ENCODE peak calls at places on chromosome 19, in seven cellular contexts. S is suprapubic skin, Z is H1, Y is stomach, B is K562, G is breast epithelium, N is HCT116. V is an unnamed sample.

GRCh38 chr19:30255783-30256509 is 116.2 kb upstream of the ZNF536 start:
- DNase-seq in N (no peak), Y (no peak), G (no peak), B (no peak), Z (peak; percentile 13), S (no peak), V (no peak)

GRCh38 chr19:49243129-49243528 is 81.9 kb downstream of the SLC6A16 start:
- DNase-seq in B (no peak), Y (no peak), G (no peak), Z (no peak), S (no peak), N (no peak), V (no peak)

GRCh38 chr19:46533085-46534081 is 37.7 kb upstream of the PNMA8B start:
- DNase-seq in G (no peak), Y (no peak), B (no peak), S (no peak), N (no peak), Z (no peak), V (no peak)

GRCh38 chr19:51595776-51596175 is 24.7 kb downstream of the ZNF175 start:
- DNase-seq in Z (no peak), S (no peak), G (no peak), B (no peak), N (no peak), Y (no peak), V (no peak)

GRCh38 chr19:49896863-49897621 is at the start of gene IL4I1:
- DNase-seq in B (no peak), Y (no peak), Z (no peak), S (no peak), N (no peak), G (no peak), V (no peak)

GRCh38 chr19:33703821-33704220 is 82.1 kb downstream of the CHST8 start:
- DNase-seq in N (no peak), G (no peak), S (peak; percentile 25), B (no peak), Y (no peak), Z (no peak), V (no peak)

GRCh38 chr19:47284324-47284899 is 9.7 kb downstream of the INAFM1 start:
- DNase-seq in G (no peak), N (no peak), Y (no peak), B (peak; percentile 79), S (no peak), Z (no peak), V (peak; percentile 48)

GRCh38 chr19:10763828-10764339 is 46.0 kb downstream of the DNM2 start:
- DNase-seq in S (no peak), Y (no peak), Z (no peak), N (no peak), B (no peak), G (no peak), V (no peak)

GRCh38 chr19:47176071-47176626 is 45.5 kb downstream of the SAE1 start:
- DNase-seq in G (no peak), N (no peak), Y (no peak), B (no peak), S (no peak), Z (no peak), V (no peak)

GRCh38 chr19:46990998-46991676 is 28.5 kb upstream of the NPAS1 start:
- DNase-seq in B (peak; percentile 86), Y (peak; percentile 80), Z (peak; percentile 78), N (peak; percentile 48), S (peak; percentile 84), G (peak; percentile 75), V (peak; percentile 81)

GRCh38 chr19:3760871-3761361 is 576 bp downstream of the APBA3 start:
- DNase-seq in G (no peak), Z (no peak), S (no peak), N (no peak), B (peak; percentile 29), Y (no peak), V (no peak)

GRCh38 chr19:51607077-51607476 is 23.1 kb downstream of the SIGLEC5 start:
- DNase-seq in G (no peak), B (no peak), Y (no peak), N (no peak), Z (no peak), S (no peak), V (no peak)

GRCh38 chr19:38793186-38793585 is 4.2 kb downstream of the LGALS7B start:
- DNase-seq in G (no peak), S (no peak), N (no peak), Y (no peak), B (no peak), Z (no peak), V (no peak)

GRCh38 chr19:5578094-5578846 is 10.5 kb upstream of the TINCR start:
- DNase-seq in B (peak; percentile 78), S (peak; percentile 84), G (peak; percentile 75), N (no peak), Y (peak; percentile 74), Z (no peak), V (peak; percentile 73)

GRCh38 chr19:3655402-3656072 is 28.9 kb upstream of the CACTIN start:
- DNase-seq in G (no peak), N (no peak), B (no peak), Y (peak; percentile 33), S (no peak), Z (no peak), V (no peak)

GRCh38 chr19:49149652-49150105 is 5.5 kb downstream of the HRC start:
- DNase-seq in B (peak; percentile 83), S (peak; percentile 88), N (peak; percentile 85), Y (peak; percentile 58), G (peak; percentile 68), Z (no peak), V (peak; percentile 43)

GRCh38 chr19:44905437-44906160 is at the start of gene APOE:
- DNase-seq in S (no peak), N (no peak), Y (no peak), G (no peak), Z (peak; percentile 93), B (peak; percentile 63), V (no peak)
- TF ChIP-seq POLR2A in S (no peak), N (no peak), Y (no peak), G (no peak), Z (peak; percentile 92), B (peak; percentile 17), V (no peak)

GRCh38 chr19:44642375-44642774 is 1.3 kb upstream of the PVR start:
- DNase-seq in B (no peak), Y (no peak), G (no peak), S (no peak), Z (no peak), N (no peak), V (no peak)

GRCh38 chr19:44644391-44645016 is 794 bp downstream of the PVR start:
- DNase-seq in Z (peak; percentile 21), B (peak; percentile 27), Y (no peak), N (no peak), G (no peak), S (no peak), V (peak; percentile 28)

GRCh38 chr19:44645407-44646048 is 1.8 kb downstream of the PVR start:
- DNase-seq in S (no peak), N (no peak), Z (no peak), G (no peak), Y (no peak), B (no peak), V (no peak)

GRCh38 chr19:44641866-44642265 is 1.8 kb upstream of the PVR start:
- DNase-seq in N (no peak), G (no peak), S (no peak), Z (no peak), Y (no peak), B (no peak), V (no peak)

GRCh38 chr19:44643605-44644390 is at the start of gene PVR:
- DNase-seq in Z (peak; percentile 29), G (peak; percentile 54), S (peak; percentile 74), Y (peak; percentile 72), B (peak; percentile 58), N (no peak), V (peak; percentile 65)
- TF ChIP-seq POLR2AphosphoS5 in Z (peak; percentile 11), G (peak; percentile 24), S (no peak), Y (peak; percentile 63), B (no peak), N (peak; percentile 93), V (peak; percentile 27)

DNA sequence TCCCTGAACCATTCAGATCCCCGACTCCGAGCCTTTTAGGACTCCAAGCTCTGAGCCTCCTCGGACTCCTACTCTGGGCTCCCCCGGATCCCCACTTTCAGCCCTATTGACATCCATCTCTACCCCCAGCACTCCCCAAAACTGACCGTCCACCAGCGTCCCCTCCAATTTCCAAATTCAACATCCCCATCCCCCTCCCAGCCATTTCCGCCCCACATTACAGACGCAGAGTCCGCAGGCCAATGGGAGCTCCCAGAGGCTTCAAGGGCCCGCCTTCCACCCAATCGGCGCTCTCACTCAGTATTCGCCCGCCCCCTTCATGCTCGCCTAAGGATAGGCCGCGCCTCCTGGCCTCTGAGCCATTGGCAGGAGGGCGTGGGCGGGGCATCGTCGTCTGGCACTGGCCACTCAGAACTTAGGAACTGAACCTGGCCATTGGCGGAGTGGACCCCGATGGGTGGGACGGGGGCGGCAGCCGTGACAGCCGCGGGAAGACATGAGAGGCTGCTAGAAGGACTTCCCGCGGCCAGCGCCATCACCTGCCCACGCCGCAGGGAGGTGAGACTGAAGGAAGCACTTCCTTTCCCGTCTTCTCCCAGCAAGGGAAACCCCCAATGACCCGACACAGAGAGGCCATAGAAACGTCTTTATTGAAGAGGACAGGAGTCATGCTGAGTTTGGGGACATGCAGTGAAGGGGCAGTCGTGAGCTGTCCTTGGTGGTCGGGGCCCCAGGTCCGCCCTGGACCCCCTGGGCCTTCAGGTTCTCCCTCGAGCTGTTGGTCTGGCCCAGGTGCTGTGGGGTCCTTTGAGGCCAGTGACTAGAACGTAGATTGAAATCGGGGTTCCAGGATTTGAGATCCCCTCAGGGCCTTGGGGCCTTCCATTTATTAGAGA is at the start of gene ALKBH6:
- DNase-seq in Z (peak; percentile 96), Y (peak; percentile 100), S (peak; percentile 100), B (peak; percentile 100), G (peak; percentile 100), N (peak; percentile 97), V (peak; percentile 99)
- TF ChIP-seq POLR2A in Z (no peak), Y (no peak), S (no peak), B (peak; percentile 89), G (no peak), N (peak; percentile 44), V (peak; percentile 54)

DNA sequence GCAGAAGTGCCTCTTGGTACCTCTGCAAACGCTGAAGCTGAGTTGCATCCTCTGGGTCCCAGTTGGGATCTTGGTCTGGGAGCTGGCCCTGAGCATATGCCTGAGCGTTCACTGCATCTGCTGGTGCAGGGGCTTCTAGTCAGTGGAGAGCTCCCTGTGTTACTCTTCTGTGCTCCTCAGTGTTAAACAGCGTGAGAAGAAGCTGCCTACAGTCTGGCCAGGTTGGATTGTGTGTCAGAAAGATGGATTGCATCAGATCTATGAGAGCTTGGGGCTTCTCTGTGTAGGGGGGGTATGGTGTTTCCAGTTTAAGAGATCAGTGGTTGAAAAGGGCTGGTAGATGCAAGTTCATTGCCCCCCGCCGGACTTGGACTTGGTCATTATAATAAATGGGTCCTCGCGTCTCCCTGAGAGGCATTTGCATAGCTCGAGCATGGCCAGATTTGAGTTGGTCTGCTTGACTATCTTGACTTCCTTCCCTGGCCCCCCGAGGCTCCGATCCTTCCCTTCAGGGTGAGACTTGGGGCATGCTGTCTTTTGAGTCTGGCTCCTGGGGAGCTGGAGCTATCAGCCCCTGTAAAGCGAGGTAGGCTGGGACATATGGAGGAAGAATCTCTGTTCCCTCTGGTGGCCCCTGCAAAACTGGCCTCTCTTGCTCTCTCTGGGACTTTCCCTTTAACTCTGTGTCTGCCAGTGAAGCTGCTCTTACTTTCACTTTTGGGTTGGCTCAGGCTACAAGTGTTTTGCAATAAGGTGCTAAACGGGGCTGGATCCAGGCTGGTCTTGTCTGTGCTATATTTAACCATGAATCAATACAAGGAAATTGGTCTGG is 52.9 kb downstream of the OR10H4 start:
- DNase-seq in N (no peak), Y (no peak), B (no peak), G (no peak), Z (no peak), S (no peak), V (peak; percentile 15)
- TF ChIP-seq POLR2AphosphoS5 in N (no peak), Y (no peak), B (no peak), G (no peak), Z (no peak), S (no peak), V (peak; percentile 35)